ENCODE peak calls at places on chromosome 11, in six cellular contexts. C is mesendoderm, K is body of pancreas, J is dorsolateral prefrontal cortex, I is endodermal cell, T is upper lobe of right lung. O is an unnamed sample. For H3K27me3, the result is how much of the 10 kb centered on the place peaks cover.

GRCh38 chr11:17898071-17898470 is 114.8 kb downstream of the SERGEF start:
- DNase-seq in T (no peak), C (no peak), K (no peak), I (no peak), J (no peak), O (no peak)

GRCh38 chr11:107651672-107652071 is 60.2 kb downstream of the SLN start:
- DNase-seq in K (no peak), T (no peak), J (no peak), I (no peak), C (peak), O (no peak)

GRCh38 chr11:132604446-132604845 is 927.9 kb downstream of the OPCML start:
- DNase-seq in K (no peak), I (no peak), C (no peak), J (no peak), T (no peak), O (no peak)

GRCh38 chr11:88167853-88168252 is 7.4 kb downstream of the RAB38 start:
- DNase-seq in J (no peak), I (no peak), C (no peak), T (no peak), K (no peak), O (no peak)

GRCh38 chr11:70575396-70576060 is 177.2 kb downstream of the CTTN start:
- DNase-seq in T (peak), K (no peak), I (peak), C (no peak), J (peak), O (no peak)

GRCh38 chr11:75954039-75954438 is 139.0 kb downstream of the UVRAG start:
- DNase-seq in I (no peak), C (no peak), T (no peak), J (no peak), K (no peak), O (no peak)

GRCh38 chr11:72719144-72719543 is 33.1 kb downstream of the ARAP1 start:
- DNase-seq in J (no peak), T (no peak), C (no peak), I (no peak), K (peak), O (no peak)

GRCh38 chr11:41282436-41282835 is 177.0 kb downstream of the LRRC4C start:
- DNase-seq in I (no peak), C (no peak), J (no peak), T (no peak), K (no peak), O (no peak)

GRCh38 chr11:67504950-67505561 is at the start of gene PITPNM1:
- DNase-seq in C (peak), T (peak), J (peak), I (peak), K (peak), O (peak)

GRCh38 chr11:59705281-59705680 is 8.4 kb downstream of the OR10V1 start:
- DNase-seq in C (no peak), K (no peak), J (no peak), T (no peak), I (no peak), O (no peak)

GRCh38 chr11:59710136-59710847 is 3.4 kb downstream of the OR10V1 start:
- DNase-seq in J (no peak), I (no peak), T (no peak), K (no peak), C (no peak), O (no peak)

GRCh38 chr11:59706518-59707285 is 6.9 kb downstream of the OR10V1 start:
- DNase-seq in K (no peak), I (no peak), C (no peak), T (no peak), J (no peak), O (no peak)

GRCh38 chr11:59708537-59708936 is 5.1 kb downstream of the OR10V1 start:
- DNase-seq in K (no peak), C (peak), T (no peak), J (no peak), I (no peak), O (no peak)

DNA sequence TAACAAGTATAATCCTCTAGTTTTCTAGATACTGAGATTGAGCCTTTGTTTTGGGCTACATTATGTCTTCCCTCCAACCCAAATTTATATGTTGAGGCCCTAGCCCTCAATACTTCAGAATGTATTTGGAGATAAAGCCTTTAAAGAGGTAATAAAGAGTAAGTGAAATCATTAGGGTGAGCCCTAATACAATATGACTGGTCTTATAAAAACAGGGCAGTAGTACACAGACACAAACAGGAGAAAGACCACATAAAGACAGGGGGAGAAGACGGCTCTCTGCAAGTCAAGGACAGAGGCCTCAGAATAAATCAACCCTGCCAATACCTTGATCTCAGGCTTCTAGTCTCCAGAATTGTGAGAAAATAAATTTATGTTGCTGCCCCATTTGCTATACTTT is 6.3 kb downstream of the OR10V1 start:
- DNase-seq in J (no peak), T (no peak), C (no peak), K (no peak), I (no peak), O (no peak)
- H3K27ac ChIP-seq in J (no peak), T (no peak), C (no peak), K (no peak), I (no peak), O (no peak)

DNA sequence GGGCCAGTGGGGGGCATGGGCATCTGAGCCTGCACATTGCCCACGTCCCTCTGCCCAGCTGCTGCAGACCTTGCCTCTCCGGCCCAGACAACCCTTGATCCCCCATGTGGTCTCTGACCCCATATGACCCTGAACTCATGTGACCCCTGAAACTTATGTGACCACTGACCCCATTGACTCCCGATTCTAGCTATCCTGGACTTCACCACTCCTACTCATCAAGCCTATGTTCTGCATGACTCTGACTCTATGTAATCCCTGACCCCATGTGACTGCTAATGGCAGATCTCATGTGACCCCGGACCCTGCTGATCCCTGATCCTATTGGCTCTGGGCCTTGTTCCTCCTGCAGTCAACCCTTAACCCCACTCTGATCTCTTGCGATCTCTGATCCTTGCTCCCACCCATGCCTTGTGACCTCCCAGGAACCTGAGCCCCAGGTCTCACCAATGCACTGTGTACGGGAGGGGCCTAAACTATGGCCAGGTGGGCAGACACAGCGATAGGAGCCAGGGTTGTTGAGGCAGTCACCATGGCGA is 5.7 kb downstream of the LTBP3 start:
- DNase-seq in K (no peak), I (peak), T (no peak), J (no peak), C (peak), O (no peak)
- H3K27me3 ChIP-seq in K (under half), I (under half), T (under half), J (under half), C (under half), O (under half)

GRCh38 chr11:60657880-60658279 is 41.5 kb upstream of the MS4A8 start:
- DNase-seq in C (peak), K (peak), J (no peak), T (no peak), I (no peak), O (no peak)
- H3K4me3 ChIP-seq in C (no peak), K (no peak), J (no peak), T (no peak), I (no peak), O (no peak)

GRCh38 chr11:4044971-4045646 is 49.5 kb upstream of the RRM1 start:
- DNase-seq in C (no peak), J (peak), I (no peak), K (no peak), T (no peak), O (no peak)
- H3K27ac ChIP-seq in C (no peak), J (no peak), I (no peak), K (no peak), T (peak), O (no peak)

DNA sequence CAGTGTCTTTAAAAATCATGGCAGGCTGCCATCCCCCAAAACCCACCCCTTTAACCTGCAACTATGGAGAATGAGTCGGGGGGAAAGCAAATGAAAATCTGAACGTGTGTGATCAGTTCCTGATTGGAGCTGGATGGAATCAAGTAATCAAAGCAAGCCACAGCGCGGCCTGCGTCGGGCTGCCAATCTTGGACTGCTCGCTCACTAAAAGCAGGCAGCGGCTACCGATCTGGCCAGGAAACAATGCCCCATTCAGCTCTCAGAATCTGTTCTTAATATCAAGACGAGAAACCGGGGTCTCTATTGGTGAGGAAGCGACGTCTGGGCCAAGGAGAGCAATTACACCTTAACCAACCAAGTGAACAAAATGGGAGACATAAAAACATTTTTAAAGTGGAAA is 472.2 kb downstream of the SOX6 start:
- DNase-seq in I (no peak), C (no peak), J (no peak), T (no peak), K (no peak), O (no peak)
- H3K27me3 ChIP-seq in I (under half), C (under half), J (under half), T (under half), K (under half), O (under half)

GRCh38 chr11:3836903-3837302 is 3.9 kb downstream of the RHOG start:
- DNase-seq in J (no peak), K (no peak), I (no peak), C (no peak), T (no peak), O (peak)

GRCh38 chr11:3835752-3836151 is 5.0 kb downstream of the RHOG start:
- DNase-seq in C (no peak), J (peak), T (no peak), K (no peak), I (no peak), O (no peak)

GRCh38 chr11:3838504-3838903 is 2.3 kb downstream of the RHOG start:
- DNase-seq in C (no peak), K (no peak), J (no peak), T (no peak), I (no peak), O (no peak)

GRCh38 chr11:3840289-3840869 is 380 bp downstream of the RHOG start:
- DNase-seq in C (no peak), I (peak), K (no peak), T (no peak), J (no peak), O (no peak)

DNA sequence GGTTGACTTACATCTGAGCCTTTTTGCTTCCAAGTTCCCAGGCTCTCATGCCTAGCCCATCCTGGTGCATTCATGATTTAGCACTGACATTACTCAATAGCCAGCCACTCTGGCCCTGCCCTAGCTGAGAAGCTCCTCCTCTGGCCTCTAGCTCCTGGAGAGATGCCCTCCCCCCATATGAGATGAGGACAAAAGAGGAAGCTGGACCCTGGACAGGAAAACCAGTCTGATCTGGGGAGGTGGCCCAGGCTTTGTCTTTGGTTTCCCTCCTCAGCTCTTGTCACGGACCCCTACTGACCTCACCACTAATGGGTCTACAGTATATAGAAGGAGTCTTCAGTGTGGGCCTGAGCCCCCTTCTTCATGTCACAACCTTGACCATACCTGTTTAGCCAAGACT is 3.0 kb downstream of the RHOG start:
- DNase-seq in J (no peak), T (no peak), K (no peak), C (no peak), I (no peak), O (no peak)
- H3K4me3 ChIP-seq in J (peak), T (peak), K (no peak), C (no peak), I (no peak), O (peak)

GRCh38 chr11:78292109-78292803 is 103.5 kb downstream of the USP35 start:
- DNase-seq in I (no peak), J (no peak), C (no peak), K (no peak), T (no peak), O (no peak)

GRCh38 chr11:78291754-78292108 is 103.0 kb downstream of the USP35 start:
- DNase-seq in J (no peak), C (no peak), I (no peak), T (no peak), K (no peak), O (no peak)

GRCh38 chr11:78289547-78290292 is 101.0 kb downstream of the USP35 start:
- DNase-seq in I (no peak), C (no peak), J (no peak), T (no peak), K (no peak), O (no peak)

GRCh38 chr11:78295347-78295746 is 106.6 kb downstream of the USP35 start:
- DNase-seq in T (no peak), K (no peak), C (no peak), I (no peak), J (no peak), O (no peak)

DNA sequence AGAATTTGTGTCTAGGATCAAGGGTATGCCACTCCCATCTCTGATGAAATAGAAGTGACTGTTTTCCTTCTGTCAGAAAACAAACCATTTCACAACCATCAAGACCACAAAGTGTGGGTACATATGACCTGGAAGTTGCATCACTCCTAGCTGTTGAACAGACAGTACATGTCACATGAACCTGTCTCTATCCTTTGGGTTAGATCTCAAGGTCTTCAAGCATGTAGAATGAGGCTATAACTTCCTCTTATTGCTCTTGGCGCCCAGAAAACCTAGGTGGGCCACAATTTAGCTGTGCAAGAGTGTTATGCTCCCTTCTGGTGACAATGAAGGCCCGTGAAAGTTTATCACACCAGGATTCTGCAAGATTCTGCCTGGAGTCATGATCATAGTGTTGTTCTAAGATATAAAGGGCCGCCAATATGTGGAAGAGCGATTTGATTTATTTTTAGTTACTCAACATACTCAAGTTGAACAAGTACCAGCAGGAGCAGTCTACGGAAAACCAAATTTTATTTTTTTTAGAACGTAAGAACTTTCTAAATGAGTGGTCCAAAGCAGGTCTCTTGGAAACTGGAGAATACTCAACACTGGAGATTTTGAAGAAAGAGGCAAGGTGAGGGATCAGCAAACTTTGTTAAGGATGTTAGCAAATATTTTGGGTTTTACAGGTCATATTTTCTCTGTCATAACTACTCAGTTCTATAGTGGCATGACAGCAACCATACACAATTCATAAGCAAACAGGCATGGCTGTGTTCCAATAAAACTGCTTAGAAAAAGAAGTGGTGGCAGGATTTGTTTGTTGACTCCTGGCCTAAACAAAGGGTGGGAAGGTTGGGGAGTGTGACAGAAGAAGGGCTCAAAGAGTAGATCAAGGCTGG is 101.8 kb downstream of the USP35 start:
- DNase-seq in I (no peak), C (no peak), K (no peak), T (no peak), J (no peak), O (no peak)
- H3K27ac ChIP-seq in I (no peak), C (no peak), K (no peak), T (peak), J (peak), O (no peak)

O was measured in effector memory CD4-positive, alpha-beta T cell.